ENCODE peak calls at places on chromosomes 4 and X, in six cellular contexts. J is AG10803, X is bronchial epithelial cell, D is pancreas, O is WERI-Rb-1, N is MM.1S. W is an unnamed sample.

GRCh38 chr4:167779864-167780263 is 312.5 kb upstream of the ANXA10 start:
- DNase-seq in J (no peak), X (no peak), D (no peak), O (no peak), N (peak), W (no peak)

GRCh38 chrX:44828008-44828605 is 15.7 kb upstream of the DUSP21 start:
- DNase-seq in J (peak), X (peak), D (no peak), O (no peak), N (no peak), W (no peak)

GRCh38 chr4:106494066-106494465 is 125.5 kb upstream of the GIMD1 start:
- DNase-seq in J (peak), X (peak), D (no peak), O (no peak), N (no peak), W (no peak)

GRCh38 chr4:39697740-39698423 is at the start of gene UBE2K:
- DNase-seq in J (peak), X (peak), D (peak), O (peak), N (peak), W (peak)

GRCh38 chrX:8939344-8939743 is 94.6 kb downstream of the FAM9B start:
- DNase-seq in J (no peak), X (no peak), D (no peak), O (peak), N (no peak), W (no peak)

GRCh38 chrX:84748965-84749656 is 246.9 kb upstream of the HDX start:
- DNase-seq in J (no peak), X (no peak), D (no peak), O (no peak), N (no peak), W (no peak)

GRCh38 chr4:52713456-52713937 is 37.7 kb downstream of the ERVMER34-1 start:
- DNase-seq in J (no peak), X (no peak), D (no peak), O (no peak), N (peak), W (no peak)

GRCh38 chrX:21723814-21724213 is 34.1 kb downstream of the SMPX start:
- DNase-seq in J (no peak), X (no peak), D (no peak), O (peak), N (no peak), W (no peak)

GRCh38 chrX:1906028-1906427 is 291.2 kb downstream of the ASMT start:
- DNase-seq in J (no peak), X (no peak), D (no peak), O (no peak), N (no peak), W (no peak)

GRCh38 chrX:1909419-1910206 is 294.8 kb downstream of the ASMT start:
- DNase-seq in J (peak), X (no peak), D (no peak), O (no peak), N (no peak), W (no peak)

GRCh38 chrX:1903380-1903935 is 288.6 kb downstream of the ASMT start:
- DNase-seq in J (peak), X (peak), D (no peak), O (peak), N (no peak), W (no peak)

GRCh38 chrX:1902901-1903379 is 288.1 kb downstream of the ASMT start:
- DNase-seq in J (no peak), X (no peak), D (no peak), O (peak), N (no peak), W (no peak)

GRCh38 chrX:1904663-1905218 is 289.9 kb downstream of the ASMT start:
- DNase-seq in J (no peak), X (no peak), D (no peak), O (no peak), N (no peak), W (no peak)
- H3K4me3 ChIP-seq in J (no peak), X (no peak), D (no peak), O (no peak), N (no peak), W (no peak)

DNA sequence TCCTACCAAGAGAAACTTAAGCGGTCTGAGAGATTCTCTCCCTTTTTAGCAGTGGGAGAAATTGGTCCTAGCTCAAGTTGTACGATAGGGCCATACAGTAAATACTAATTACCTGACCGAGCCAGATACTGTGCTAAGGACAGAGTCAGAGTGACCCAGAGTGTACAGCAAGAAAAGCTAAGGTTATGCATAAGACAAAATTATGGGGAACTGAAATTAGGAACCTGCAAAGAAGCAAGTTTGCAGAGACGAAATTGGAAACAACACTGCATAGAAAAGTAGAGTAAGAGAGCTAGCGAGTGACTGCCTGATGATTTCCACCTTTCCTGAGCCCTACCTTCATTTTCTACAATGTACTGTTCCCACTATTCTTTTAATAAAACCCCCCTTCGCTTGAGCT is 278.1 kb downstream of the NKX6-1 start:
- DNase-seq in J (no peak), X (no peak), D (no peak), O (no peak), N (peak), W (no peak)
- H3K4me3 ChIP-seq in J (no peak), X (no peak), D (no peak), O (no peak), N (no peak), W (no peak)

DNA sequence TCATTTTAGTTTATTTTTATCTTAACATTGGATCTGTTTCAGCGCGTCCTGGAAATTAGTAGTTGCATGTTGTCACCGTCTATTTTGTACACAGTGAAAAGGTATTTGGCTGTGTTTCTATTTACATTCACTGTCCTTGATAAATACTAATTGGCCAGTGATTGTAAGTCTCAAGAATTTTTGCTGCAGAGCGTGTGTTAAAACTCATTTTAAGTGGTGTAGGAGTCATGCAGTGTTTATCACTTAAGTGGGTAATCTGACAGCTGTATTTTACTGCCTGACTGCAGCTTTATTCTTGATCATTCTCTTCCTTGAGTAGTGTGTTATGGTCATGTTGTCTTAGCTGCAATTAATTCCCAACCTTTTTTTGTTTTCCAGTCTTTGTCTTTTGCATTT is 9.8 kb downstream of the GUCY1A1 start:
- DNase-seq in J (peak), X (peak), D (no peak), O (no peak), N (no peak), W (no peak)
- H3K4me3 ChIP-seq in J (no peak), X (no peak), D (no peak), O (no peak), N (peak), W (no peak)

GRCh38 chr4:138055890-138056289 is 186.3 kb downstream of the SLC7A11 start:
- DNase-seq in J (peak), X (peak), D (no peak), O (no peak), N (no peak), W (no peak)

GRCh38 chr4:138053601-138054322 is 188.4 kb downstream of the SLC7A11 start:
- DNase-seq in J (peak), X (peak), D (no peak), O (no peak), N (no peak), W (no peak)

GRCh38 chr4:138050601-138051000 is 191.5 kb downstream of the SLC7A11 start:
- DNase-seq in J (no peak), X (no peak), D (no peak), O (peak), N (no peak), W (no peak)

GRCh38 chr4:138051157-138051556 is 191.0 kb downstream of the SLC7A11 start:
- DNase-seq in J (peak), X (no peak), D (no peak), O (no peak), N (no peak), W (no peak)

DNA sequence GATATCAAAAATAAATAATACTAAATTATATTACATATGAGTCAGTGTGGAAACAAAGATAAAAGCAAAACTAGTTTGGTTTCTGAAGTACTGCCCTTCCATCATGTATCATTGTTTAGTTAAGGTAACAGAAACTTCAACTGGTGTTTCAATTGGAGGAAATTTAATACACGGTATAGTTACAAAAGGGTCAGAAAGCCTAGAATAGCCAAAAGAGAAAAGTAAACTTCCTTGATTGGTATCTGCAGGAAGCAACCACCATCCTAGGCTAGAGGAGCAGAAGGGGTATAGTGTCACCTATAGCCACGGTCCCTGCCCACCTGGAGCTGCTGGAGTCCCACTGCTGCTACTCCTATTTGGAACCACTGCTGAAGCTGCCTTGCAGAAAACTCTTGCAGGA is 185.6 kb downstream of the SLC7A11 start:
- DNase-seq in J (no peak), X (peak), D (no peak), O (no peak), N (no peak), W (no peak)
- H3K4me3 ChIP-seq in J (no peak), X (no peak), D (no peak), O (no peak), N (no peak), W (no peak)